ENCODE peak calls at places on chromosomes 12 and 14, in five cellular contexts. S, Q, I, E and N are unnamed samples.

GRCh38 chr12:61993734-61994345 is 266.4 kb upstream of the USP15 start:
- DNase-seq in E (no peak), S (no peak), Q (no peak), I (no peak), N (no peak)

GRCh38 chr12:69096669-69097364 is 142.6 kb upstream of the CPSF6 start:
- DNase-seq in E (peak; percentile 65), Q (no peak), S (no peak), I (no peak), N (no peak)

GRCh38 chr12:6053541-6053940 is 70.9 kb downstream of the VWF start:
- DNase-seq in S (no peak), Q (no peak), E (peak; percentile 72), I (no peak), N (no peak)

GRCh38 chr12:49979061-49979586 is 6.4 kb downstream of the AQP6 start:
- DNase-seq in Q (peak; percentile 83), E (no peak), I (no peak), S (no peak), N (peak; percentile 60)

GRCh38 chr14:80867091-80867490 is 74.4 kb downstream of the CEP128 start:
- DNase-seq in E (no peak), S (no peak), Q (no peak), I (no peak), N (no peak)

GRCh38 chr12:122133192-122133950 is 40.6 kb downstream of the IL31 start:
- DNase-seq in Q (peak; percentile 66), E (no peak), S (no peak), I (no peak), N (no peak)

GRCh38 chr12:70721216-70721615 is 84.0 kb upstream of the PTPRB start:
- DNase-seq in Q (no peak), E (no peak), I (no peak), S (no peak), N (no peak)

GRCh38 chr12:12441051-12441807 is 84.4 kb downstream of the BORCS5 start:
- DNase-seq in Q (no peak), E (no peak), S (no peak), I (no peak), N (no peak)

GRCh38 chr14:73058923-73059311 is 583 bp downstream of the RBM25 start:
- DNase-seq in S (no peak), I (no peak), Q (no peak), E (no peak), N (no peak)

GRCh38 chr12:27013606-27014084 is 539 bp downstream of the TM7SF3 start:
- DNase-seq in Q (no peak), S (no peak), E (peak; percentile 51), I (no peak), N (no peak)

GRCh38 chr14:56810341-56810740 is at the start of gene OTX2:
- DNase-seq in E (no peak), Q (no peak), S (no peak), I (no peak), N (no peak)

GRCh38 chr12:118436002-118436724 is 59.8 kb downstream of the SUDS3 start:
- DNase-seq in I (no peak), S (no peak), Q (no peak), E (no peak), N (no peak)

GRCh38 chr14:68634346-68634745 is 158.5 kb downstream of the ZFP36L1 start:
- DNase-seq in S (no peak), E (no peak), Q (no peak), I (no peak), N (no peak)